ENCODE peak calls at places on chromosomes 3 and 15, in five cellular contexts. A is thoracic aorta, B is PC-9, Q is lung, I is heart left ventricle. P is an unnamed sample. For H3K9me3, the result is how much of the 10 kb centered on the place peaks cover.

GRCh38 chr3:72334681-72335457 is 513.4 kb downstream of the SHQ1 start:
- DNase-seq in Q (no peak), A (no peak), B (no peak), I (no peak), P (no peak)

GRCh38 chr3:132332082-132332964 is 15.1 kb downstream of the ACP3 start:
- DNase-seq in B (peak), A (no peak), I (no peak), Q (no peak), P (no peak)

GRCh38 chr15:94476681-94477080 is 245.3 kb downstream of the MCTP2 start:
- DNase-seq in Q (no peak), A (no peak), I (no peak), B (no peak), P (no peak)

GRCh38 chr15:90789496-90789895 is 72.3 kb downstream of the BLM start:
- DNase-seq in B (no peak), Q (no peak), I (no peak), A (no peak), P (no peak)

GRCh38 chr15:39115379-39116057 is 465.4 kb upstream of the THBS1 start:
- DNase-seq in B (no peak), A (no peak), Q (no peak), I (no peak), P (no peak)

GRCh38 chr15:60989696-60990095 is 239.4 kb downstream of the RORA start:
- DNase-seq in I (no peak), B (no peak), A (no peak), Q (no peak), P (no peak)

GRCh38 chr3:33831053-33831452 is 32.6 kb downstream of the PDCD6IP start:
- DNase-seq in I (no peak), A (no peak), Q (no peak), B (no peak), P (no peak)

GRCh38 chr3:194276768-194277546 is 74.2 kb downstream of the CPN2 start:
- DNase-seq in B (no peak), Q (no peak), A (peak), I (peak), P (no peak)

GRCh38 chr3:27138562-27138961 is 230.6 kb downstream of the NEK10 start:
- DNase-seq in B (no peak), I (peak), Q (no peak), A (no peak), P (no peak)

GRCh38 chr3:123188058-123188457 is 13.7 kb upstream of the SEC22A start:
- DNase-seq in A (no peak), Q (no peak), B (no peak), I (no peak), P (no peak)

GRCh38 chr3:135190658-135191057 is 395.6 kb downstream of the EPHB1 start:
- DNase-seq in A (no peak), I (no peak), Q (no peak), B (no peak), P (no peak)

GRCh38 chr3:72343078-72343477 is 505.2 kb downstream of the SHQ1 start:
- DNase-seq in B (no peak), Q (no peak), I (no peak), A (no peak), P (no peak)

GRCh38 chr15:64635486-64635815 is 139.9 kb downstream of the RBPMS2 start:
- DNase-seq in A (no peak), I (no peak), Q (peak), B (peak), P (peak)

GRCh38 chr15:25055356-25056068 is 100.7 kb downstream of the SNRPN start:
- DNase-seq in Q (peak), B (no peak), I (no peak), A (no peak), P (no peak)

GRCh38 chr15:25056484-25057429 is 102.0 kb downstream of the SNRPN start:
- DNase-seq in A (no peak), Q (no peak), I (no peak), B (no peak), P (no peak)

GRCh38 chr15:25053000-25053815 is 98.4 kb downstream of the SNRPN start:
- DNase-seq in B (no peak), I (no peak), Q (peak), A (no peak), P (no peak)

GRCh38 chr15:25054329-25054728 is 99.5 kb downstream of the SNRPN start:
- DNase-seq in Q (peak), I (no peak), A (no peak), B (no peak), P (no peak)

DNA sequence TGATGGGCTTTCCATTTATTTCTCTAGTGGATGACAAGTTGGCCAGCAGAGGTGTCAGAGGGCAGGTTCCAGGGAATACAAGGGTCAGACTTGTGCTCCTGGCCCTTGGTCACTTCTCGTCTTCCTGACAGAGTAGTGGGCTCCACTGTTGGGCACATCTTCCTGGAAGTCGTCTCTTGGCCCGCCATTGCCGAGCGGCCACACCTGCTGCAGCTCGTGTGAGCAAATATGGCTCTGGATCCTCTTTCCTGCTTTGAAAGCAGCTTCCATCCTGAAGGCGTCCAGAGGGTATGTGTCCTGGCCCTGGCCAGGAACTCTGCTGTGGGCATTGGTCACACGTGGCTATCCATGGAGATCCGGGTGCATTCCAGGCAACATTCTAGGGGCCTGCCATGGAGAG is 100.2 kb downstream of the SNRPN start:
- DNase-seq in Q (no peak), I (no peak), B (no peak), A (no peak), P (no peak)
- H3K9me3 ChIP-seq in Q (half or more), I (half or more), B (under half), A (half or more), P (half or more)

GRCh38 chr15:55247276-55247675 is 42.3 kb downstream of the RAB27A start:
- DNase-seq in Q (no peak), B (no peak), A (no peak), I (no peak), P (no peak)
- H3K27ac ChIP-seq in Q (no peak), B (no peak), A (no peak), I (no peak), P (no peak)

DNA sequence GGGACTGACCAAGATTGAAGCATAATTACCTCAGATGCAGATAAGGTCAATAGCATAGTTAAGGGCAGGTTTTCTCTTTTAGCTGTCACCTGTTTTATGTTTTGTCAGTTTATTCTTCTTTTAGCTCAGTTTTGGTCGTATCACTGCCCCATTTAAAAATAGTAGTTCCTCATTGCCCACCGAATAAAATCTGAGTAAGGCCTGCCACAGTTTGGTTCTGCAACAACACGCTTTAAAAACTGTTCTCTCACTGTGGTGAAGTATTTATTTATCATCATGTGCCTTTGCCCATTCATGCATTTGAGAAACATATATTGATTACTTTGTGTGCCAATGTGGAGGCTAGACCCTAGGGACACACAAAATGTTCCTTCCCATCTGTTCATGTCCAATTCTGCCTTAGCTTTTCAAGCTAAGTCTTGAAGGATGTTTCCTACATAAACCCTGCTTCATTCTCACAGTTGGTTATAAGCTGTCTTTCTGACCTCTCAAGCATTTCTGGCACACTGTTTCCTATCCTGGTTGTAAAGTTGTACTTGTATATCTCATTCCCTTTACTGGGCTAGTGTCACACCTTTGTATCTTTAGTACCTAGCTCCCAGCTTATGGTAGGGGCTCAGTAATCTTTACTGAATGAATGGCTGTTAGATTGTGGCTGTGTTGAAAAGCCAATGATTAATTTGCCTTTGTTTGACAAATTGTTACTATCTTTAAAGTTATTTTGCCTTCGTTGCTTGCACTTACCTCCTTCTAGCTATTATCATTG is 23.9 kb downstream of the AKAP13 start:
- DNase-seq in I (no peak), B (no peak), A (no peak), Q (no peak), P (no peak)
- H3K9me3 ChIP-seq in I (under half), B (under half), A (under half), Q (under half), P (under half)

DNA sequence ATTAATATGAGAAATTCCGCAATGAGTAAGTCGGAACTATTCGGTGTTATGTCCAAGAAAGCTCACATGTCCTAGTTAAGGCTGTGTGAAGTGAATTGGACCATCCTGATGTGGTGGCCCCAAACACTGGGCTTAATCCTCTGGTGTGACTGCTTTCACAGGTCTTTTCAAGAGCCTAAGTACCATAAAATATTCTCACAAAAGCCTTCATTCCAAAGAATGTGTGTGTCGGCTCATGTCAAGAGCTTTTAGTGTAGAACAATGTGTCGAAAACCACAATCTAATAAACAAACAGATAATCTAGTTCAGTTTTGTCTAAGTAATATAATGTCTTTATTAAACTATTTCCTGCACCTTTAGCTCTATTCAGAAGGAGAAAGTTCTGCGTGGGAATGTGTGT is 311.4 kb downstream of the LPP start:
- DNase-seq in A (no peak), Q (no peak), B (no peak), I (no peak), P (no peak)
- H3K27ac ChIP-seq in A (no peak), Q (no peak), B (no peak), I (no peak), P (no peak)

GRCh38 chr3:20668411-20668810 is 482.4 kb upstream of the SGO1 start:
- DNase-seq in Q (no peak), B (no peak), I (peak), A (no peak), P (no peak)

GRCh38 chr3:20673866-20674265 is 487.9 kb upstream of the SGO1 start:
- DNase-seq in Q (no peak), I (no peak), A (no peak), B (no peak), P (no peak)

GRCh38 chr3:20669184-20669583 is 483.2 kb upstream of the SGO1 start:
- DNase-seq in Q (no peak), A (no peak), I (peak), B (no peak), P (no peak)

GRCh38 chr3:20666091-20666490 is 480.1 kb upstream of the SGO1 start:
- DNase-seq in I (no peak), A (no peak), B (no peak), Q (no peak), P (no peak)

DNA sequence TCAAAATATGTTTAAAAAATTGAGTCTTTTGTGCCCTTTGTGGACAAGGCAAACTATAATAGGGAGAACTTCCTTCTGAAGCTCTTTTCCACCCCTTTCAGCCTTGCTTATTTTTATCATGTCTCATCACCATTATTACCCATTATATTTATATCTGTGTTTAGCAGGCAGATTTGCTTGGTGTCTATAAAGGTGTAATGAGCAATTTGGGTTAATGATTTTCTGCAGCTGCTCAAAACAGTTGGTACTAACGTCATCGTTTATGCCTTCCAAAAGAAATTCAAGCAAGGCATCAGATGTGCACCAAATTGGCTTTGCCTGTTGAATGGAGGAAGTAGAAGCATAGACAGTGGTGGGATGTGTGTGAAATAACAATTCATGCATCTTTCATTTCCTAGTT is 483.7 kb upstream of the SGO1 start:
- DNase-seq in B (no peak), I (no peak), Q (no peak), A (no peak), P (no peak)
- H3K9me3 ChIP-seq in B (under half), I (under half), Q (under half), A (under half), P (under half)

GRCh38 chr3:36298188-36298587 is 82.1 kb upstream of the STAC start:
- DNase-seq in A (no peak), B (no peak), I (no peak), Q (no peak), P (no peak)
- H3K27ac ChIP-seq in A (no peak), B (no peak), I (no peak), Q (no peak), P (no peak)

DNA sequence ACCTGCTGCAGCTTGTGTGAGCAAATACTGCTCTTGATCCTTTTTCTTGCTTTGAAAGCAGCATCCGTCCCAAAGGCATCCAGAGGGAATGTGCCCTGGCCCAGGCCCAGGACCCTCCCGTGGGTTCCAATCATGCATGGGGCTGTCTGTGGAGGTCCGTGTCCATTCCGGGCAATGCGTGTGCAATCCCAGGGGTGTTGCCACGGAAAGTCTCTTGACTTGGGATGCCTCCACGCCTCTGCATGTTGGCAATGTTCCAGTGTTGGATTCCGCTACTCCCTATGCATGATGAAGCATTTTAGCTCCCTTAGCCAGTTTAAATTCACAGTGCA is 105.7 kb downstream of the SNRPN start:
- DNase-seq in B (no peak), Q (no peak), I (no peak), A (no peak), P (no peak)
- H3K9me3 ChIP-seq in B (under half), Q (half or more), I (half or more), A (half or more), P (half or more)

P was measured in AG04450.